ENCODE peak calls at places on chromosomes 4 and X, in five cellular contexts. U is CD8-positive, alpha-beta T cell; G is GM06990; T is fibroblast of pulmonary artery; Z is putamen. V is an unnamed sample.

GRCh38 chrX:120308558-120308957 is 2.7 kb downstream of the TMEM255A start:
- DNase-seq in U (no peak), G (no peak), T (no peak), Z (no peak), V (peak)

GRCh38 chr4:81404294-81404693 is 67.4 kb downstream of the RASGEF1B start:
- DNase-seq in U (no peak), G (no peak), T (no peak), Z (no peak), V (no peak)

GRCh38 chrX:148552775-148553174 is 52.4 kb downstream of the AFF2 start:
- DNase-seq in U (no peak), G (no peak), T (no peak), Z (no peak), V (peak)

GRCh38 chr4:168619266-168619631 is 122.4 kb downstream of the PALLD start:
- DNase-seq in U (no peak), G (no peak), T (no peak), Z (no peak), V (no peak)

GRCh38 chr4:4752576-4753401 is 106.7 kb upstream of the MSX1 start:
- DNase-seq in U (no peak), G (no peak), T (no peak), Z (no peak), V (no peak)

GRCh38 chrX:53262918-53263394 is 18.4 kb downstream of the IQSEC2 start:
- DNase-seq in U (no peak), G (no peak), T (peak), Z (no peak), V (no peak)

GRCh38 chr4:155079866-155080265 is 128.6 kb upstream of the NPY2R start:
- DNase-seq in U (no peak), G (no peak), T (peak), Z (no peak), V (no peak)

GRCh38 chrX:95612350-95612749 is 1072.3 kb upstream of the DIAPH2 start:
- DNase-seq in U (no peak), G (no peak), T (no peak), Z (no peak), V (no peak)

GRCh38 chr4:111475001-111475400 is 670.3 kb upstream of the FAM241A start:
- DNase-seq in U (no peak), G (no peak), T (peak), Z (peak), V (peak)

V was measured in iPS-NIHi11.